ENCODE peak calls at places on chromosomes 12 and 14, in nine cellular contexts. N is neuronal stem cell; Z is AG04450; C is Peyer's patch; X is fibroblast of lung; R is NCI-H1436; I is bronchial epithelial cell; W is A549; F is activated CD8-positive, alpha-beta T cell treated with anti-CD3 and anti-CD28 coated beads, Interleukin-2, amount 10 ng/mL, durations not matched to agents 7 days and 5 days. E is an unnamed sample.

GRCh38 chr12:110073049-110073831 is 24.9 kb upstream of the C12orf76 start:
- DNase-seq in N (no peak), Z (no peak), C (peak), X (peak), R (peak), I (no peak), W (no peak), F (peak), E (peak)

GRCh38 chr14:47332099-47332498 is 343.3 kb downstream of the MDGA2 start:
- DNase-seq in N (no peak), Z (no peak), C (no peak), X (no peak), R (no peak), I (no peak), W (no peak), F (no peak), E (no peak)

GRCh38 chr12:45377815-45378214 is 161.9 kb downstream of the ANO6 start:
- DNase-seq in N (no peak), Z (no peak), C (no peak), X (no peak), R (no peak), I (peak), W (no peak), F (no peak), E (no peak)

GRCh38 chr12:6078378-6079083 is 45.9 kb downstream of the VWF start:
- DNase-seq in N (no peak), Z (no peak), C (peak), X (peak), R (no peak), I (no peak), W (no peak), F (no peak), E (no peak)

GRCh38 chr12:64675795-64676194 is 65.5 kb downstream of the RASSF3 start:
- DNase-seq in N (no peak), Z (no peak), C (no peak), X (peak), R (no peak), I (peak), W (peak), F (no peak), E (no peak)

GRCh38 chr14:61927015-61927414 is 164.8 kb downstream of the SNAPC1 start:
- DNase-seq in N (no peak), Z (peak), C (no peak), X (peak), R (no peak), I (peak), W (no peak), F (no peak), E (no peak)

GRCh38 chr12:121781751-121782615 is 11.5 kb downstream of the RHOF start:
- DNase-seq in N (no peak), Z (no peak), C (no peak), X (no peak), R (peak), I (peak), W (no peak), F (peak), E (no peak)

GRCh38 chr12:49108958-49109404 is 1.7 kb downstream of the LMBR1L start:
- DNase-seq in N (no peak), Z (no peak), C (peak), X (peak), R (no peak), I (no peak), W (no peak), F (no peak), E (no peak)

GRCh38 chr12:19129486-19130223 is at the start of gene PLEKHA5:
- DNase-seq in N (peak), Z (peak), C (peak), X (peak), R (peak), I (no peak), W (peak), F (peak), E (peak)

GRCh38 chr14:97602438-97603117 is 805.4 kb downstream of the VRK1 start:
- DNase-seq in N (no peak), Z (no peak), C (no peak), X (no peak), R (no peak), I (no peak), W (no peak), F (peak), E (peak)

GRCh38 chr12:57001448-57001906 is 4.9 kb downstream of the ZBTB39 start:
- DNase-seq in N (peak), Z (no peak), C (peak), X (peak), R (peak), I (peak), W (peak), F (peak), E (peak)

GRCh38 chr14:105061428-105062047 is 3.7 kb downstream of the GPR132 start:
- DNase-seq in N (no peak), Z (no peak), C (no peak), X (no peak), R (no peak), I (no peak), W (no peak), F (peak), E (no peak)

GRCh38 chr14:24430143-24430681 is 458 bp downstream of the KHNYN start:
- DNase-seq in N (peak), Z (no peak), C (no peak), X (peak), R (no peak), I (peak), W (peak), F (peak), E (peak)

GRCh38 chr14:95320076-95320895 is 578 bp upstream of the CLMN start:
- DNase-seq in N (peak), Z (no peak), C (no peak), X (no peak), R (peak), I (no peak), W (no peak), F (no peak), E (no peak)

GRCh38 chr14:85471744-85472143 is 58.2 kb upstream of the FLRT2 start:
- DNase-seq in N (no peak), Z (peak), C (no peak), X (peak), R (no peak), I (peak), W (peak), F (no peak), E (no peak)

GRCh38 chr14:66074546-66074945 is 411.6 kb upstream of the CCDC196 start:
- DNase-seq in N (peak), Z (no peak), C (no peak), X (peak), R (no peak), I (no peak), W (no peak), F (no peak), E (no peak)

GRCh38 chr12:106584104-106585064 is 1.6 kb downstream of the RFX4 start:
- DNase-seq in N (peak), Z (no peak), C (no peak), X (no peak), R (no peak), I (no peak), W (peak), F (no peak), E (no peak)

GRCh38 chr12:67676624-67677023 is 28.1 kb downstream of the DYRK2 start:
- DNase-seq in N (no peak), Z (no peak), C (no peak), X (peak), R (no peak), I (peak), W (no peak), F (no peak), E (no peak)